ENCODE peak calls at places on chromosome 14, in ten cellular contexts. N is hepatocyte, F is H9, B is WTC11, W is omental fat pad, C is progenitor cell of endocrine pancreas, T is lower lobe of right lung, R is NCI-H2029 treated with DMSO at 0.1 percent for 48 hours, Y is glutamatergic neuron, O is left cardiac atrium. D is an unnamed sample.

GRCh38 chr14:67417633-67418032 is 5.7 kb upstream of the PLEK2 start:
- DNase-seq in W (no peak), O (no peak), Y (no peak), C (no peak), N (no peak), B (no peak), R (no peak), F (no peak), T (no peak), D (no peak)

GRCh38 chr14:37618498-37619041 is 23.1 kb downstream of the TTC6 start:
- DNase-seq in R (no peak), O (no peak), Y (no peak), C (no peak), T (no peak), W (no peak), N (no peak), F (no peak), B (no peak), D (no peak)

GRCh38 chr14:94601961-94602391 is 10.2 kb upstream of the SERPINA3 start:
- DNase-seq in B (no peak), T (no peak), O (peak), C (no peak), W (peak), R (no peak), N (peak), Y (no peak), F (peak), D (no peak)

GRCh38 chr14:72686101-72686500 is 207.8 kb downstream of the DPF3 start:
- DNase-seq in F (no peak), B (no peak), T (no peak), O (no peak), Y (no peak), W (no peak), R (no peak), N (no peak), C (no peak), D (no peak)

GRCh38 chr14:104450811-104451401 is 128.7 kb upstream of the C14orf180 start:
- DNase-seq in N (no peak), O (no peak), R (no peak), F (no peak), Y (no peak), C (no peak), T (no peak), W (no peak), B (no peak), D (no peak)

GRCh38 chr14:85481471-85481870 is 48.5 kb upstream of the FLRT2 start:
- DNase-seq in C (no peak), T (no peak), F (no peak), O (no peak), R (no peak), N (no peak), B (no peak), Y (no peak), W (no peak), D (no peak)

GRCh38 chr14:24197066-24197465 is 1.8 kb upstream of the TM9SF1 start:
- DNase-seq in O (no peak), F (no peak), T (no peak), Y (no peak), R (no peak), B (no peak), W (no peak), N (no peak), C (no peak), D (no peak)

GRCh38 chr14:73763396-73763795 is 49.2 kb upstream of the PNMA1 start:
- DNase-seq in N (peak), W (no peak), C (no peak), T (peak), F (no peak), Y (no peak), B (no peak), R (no peak), O (no peak), D (peak)

GRCh38 chr14:75247286-75247922 is 31.2 kb upstream of the FOS start:
- DNase-seq in Y (no peak), R (no peak), T (peak), C (no peak), O (no peak), B (no peak), F (no peak), N (no peak), W (no peak), D (no peak)

GRCh38 chr14:105484069-105484996 is 2.4 kb upstream of the CRIP1 start:
- DNase-seq in R (no peak), B (no peak), O (peak), T (peak), W (no peak), F (no peak), N (no peak), C (no peak), Y (no peak), D (no peak)

GRCh38 chr14:104395941-104396681 is 183.5 kb upstream of the C14orf180 start:
- DNase-seq in T (no peak), C (no peak), W (no peak), Y (no peak), N (no peak), O (no peak), F (peak), R (no peak), B (peak), D (no peak)